ENCODE peak calls at places on chromosome 21, in nine cellular contexts. One of them, this sample, is unnamed.

GRCh38 chr21:25557170-25557569 is 50.1 kb downstream of the MRPL39 start:
- DNase-seq in left ventricle myocardium inferior: no peak
- DNase-seq in foreskin fibroblast: no peak
- DNase-seq in aorta: no peak
- DNase-seq in OCI-LY7: no peak
- DNase-seq in fibroblast of lung: no peak
- DNase-seq in skeletal muscle cell: no peak
- DNase-seq in WERI-Rb-1: no peak
- DNase-seq in astrocyte of the spinal cord: peak; percentile 12
- DNase-seq in this sample: no peak

GRCh38 chr21:38631171-38631570 is 132.9 kb upstream of the ERG start:
- DNase-seq in left ventricle myocardium inferior: no peak
- DNase-seq in foreskin fibroblast: no peak
- DNase-seq in aorta: no peak
- DNase-seq in OCI-LY7: no peak
- DNase-seq in fibroblast of lung: no peak
- DNase-seq in skeletal muscle cell: peak; percentile 51
- DNase-seq in WERI-Rb-1: no peak
- DNase-seq in astrocyte of the spinal cord: peak; percentile 59
- DNase-seq in this sample: no peak

GRCh38 chr21:37225440-37225839 is 41.7 kb downstream of the VPS26C start:
- DNase-seq in left ventricle myocardium inferior: no peak
- DNase-seq in foreskin fibroblast: no peak
- DNase-seq in aorta: no peak
- DNase-seq in OCI-LY7: no peak
- DNase-seq in fibroblast of lung: no peak
- DNase-seq in skeletal muscle cell: no peak
- DNase-seq in WERI-Rb-1: no peak
- DNase-seq in astrocyte of the spinal cord: no peak
- DNase-seq in this sample: no peak

GRCh38 chr21:25485914-25486313 is 121.4 kb downstream of the MRPL39 start:
- DNase-seq in left ventricle myocardium inferior: no peak
- DNase-seq in foreskin fibroblast: no peak
- DNase-seq in aorta: no peak
- DNase-seq in OCI-LY7: no peak
- DNase-seq in fibroblast of lung: no peak
- DNase-seq in skeletal muscle cell: no peak
- DNase-seq in WERI-Rb-1: no peak
- DNase-seq in astrocyte of the spinal cord: no peak
- DNase-seq in this sample: no peak

GRCh38 chr21:29481081-29481480 is 182.4 kb downstream of the BACH1 start:
- DNase-seq in left ventricle myocardium inferior: no peak
- DNase-seq in foreskin fibroblast: no peak
- DNase-seq in aorta: no peak
- DNase-seq in OCI-LY7: no peak
- DNase-seq in fibroblast of lung: no peak
- DNase-seq in skeletal muscle cell: no peak
- DNase-seq in WERI-Rb-1: no peak
- DNase-seq in astrocyte of the spinal cord: no peak
- DNase-seq in this sample: no peak

GRCh38 chr21:17343055-17343454 is 169.8 kb upstream of the CXADR start:
- DNase-seq in left ventricle myocardium inferior: no peak
- DNase-seq in foreskin fibroblast: peak; percentile 1
- DNase-seq in aorta: no peak
- DNase-seq in OCI-LY7: peak; percentile 48
- DNase-seq in fibroblast of lung: peak; percentile 26
- DNase-seq in skeletal muscle cell: no peak
- DNase-seq in WERI-Rb-1: no peak
- DNase-seq in astrocyte of the spinal cord: peak; percentile 13
- DNase-seq in this sample: no peak

GRCh38 chr21:39048064-39048463 is 135.2 kb downstream of the PSMG1 start:
- DNase-seq in left ventricle myocardium inferior: no peak
- DNase-seq in foreskin fibroblast: no peak
- DNase-seq in aorta: peak; percentile 61
- DNase-seq in OCI-LY7: no peak
- DNase-seq in fibroblast of lung: peak; percentile 38
- DNase-seq in skeletal muscle cell: peak; percentile 66
- DNase-seq in WERI-Rb-1: no peak
- DNase-seq in astrocyte of the spinal cord: peak; percentile 65
- DNase-seq in this sample: no peak

GRCh38 chr21:23963454-23963853 is 1643.8 kb downstream of the MRPL39 start:
- DNase-seq in left ventricle myocardium inferior: no peak
- DNase-seq in foreskin fibroblast: no peak
- DNase-seq in aorta: no peak
- DNase-seq in OCI-LY7: no peak
- DNase-seq in fibroblast of lung: no peak
- DNase-seq in skeletal muscle cell: no peak
- DNase-seq in WERI-Rb-1: no peak
- DNase-seq in astrocyte of the spinal cord: peak; percentile 22
- DNase-seq in this sample: no peak

GRCh38 chr21:22885614-22886013 is 1887.4 kb downstream of the NCAM2 start:
- DNase-seq in left ventricle myocardium inferior: no peak
- DNase-seq in foreskin fibroblast: no peak
- DNase-seq in aorta: no peak
- DNase-seq in OCI-LY7: no peak
- DNase-seq in fibroblast of lung: no peak
- DNase-seq in skeletal muscle cell: no peak
- DNase-seq in WERI-Rb-1: no peak
- DNase-seq in astrocyte of the spinal cord: no peak
- DNase-seq in this sample: no peak

GRCh38 chr21:18274370-18274769 is 29.7 kb downstream of the CHODL start:
- DNase-seq in left ventricle myocardium inferior: no peak
- DNase-seq in foreskin fibroblast: no peak
- DNase-seq in aorta: no peak
- DNase-seq in OCI-LY7: no peak
- DNase-seq in fibroblast of lung: no peak
- DNase-seq in skeletal muscle cell: no peak
- DNase-seq in WERI-Rb-1: no peak
- DNase-seq in astrocyte of the spinal cord: no peak
- DNase-seq in this sample: no peak

GRCh38 chr21:36542312-36543101 is 62.6 kb upstream of the CLDN14 start:
- DNase-seq in left ventricle myocardium inferior: no peak
- DNase-seq in foreskin fibroblast: no peak
- DNase-seq in aorta: no peak
- DNase-seq in OCI-LY7: peak; percentile 80
- DNase-seq in fibroblast of lung: no peak
- DNase-seq in skeletal muscle cell: no peak
- DNase-seq in WERI-Rb-1: no peak
- DNase-seq in astrocyte of the spinal cord: no peak
- DNase-seq in this sample: no peak

GRCh38 chr21:14630556-14631069 is 84.5 kb upstream of the SAMSN1 start:
- DNase-seq in left ventricle myocardium inferior: no peak
- DNase-seq in foreskin fibroblast: no peak
- DNase-seq in aorta: no peak
- DNase-seq in OCI-LY7: no peak
- DNase-seq in fibroblast of lung: no peak
- DNase-seq in skeletal muscle cell: no peak
- DNase-seq in WERI-Rb-1: no peak
- DNase-seq in astrocyte of the spinal cord: no peak
- DNase-seq in this sample: no peak

GRCh38 chr21:38487906-38488639 is 10.2 kb downstream of the ERG start:
- DNase-seq in left ventricle myocardium inferior: no peak
- DNase-seq in foreskin fibroblast: no peak
- DNase-seq in aorta: no peak
- DNase-seq in OCI-LY7: no peak
- DNase-seq in fibroblast of lung: no peak
- DNase-seq in skeletal muscle cell: no peak
- DNase-seq in WERI-Rb-1: no peak
- DNase-seq in astrocyte of the spinal cord: no peak
- DNase-seq in this sample: no peak

GRCh38 chr21:38625000-38625399 is 126.7 kb upstream of the ERG start:
- DNase-seq in left ventricle myocardium inferior: no peak
- DNase-seq in foreskin fibroblast: no peak
- DNase-seq in aorta: no peak
- DNase-seq in OCI-LY7: no peak
- DNase-seq in fibroblast of lung: no peak
- DNase-seq in skeletal muscle cell: no peak
- DNase-seq in WERI-Rb-1: no peak
- DNase-seq in astrocyte of the spinal cord: no peak
- DNase-seq in this sample: no peak

GRCh38 chr21:24148461-24148860 is 1458.8 kb downstream of the MRPL39 start:
- DNase-seq in left ventricle myocardium inferior: no peak
- DNase-seq in foreskin fibroblast: no peak
- DNase-seq in aorta: no peak
- DNase-seq in OCI-LY7: no peak
- DNase-seq in fibroblast of lung: no peak
- DNase-seq in skeletal muscle cell: no peak
- DNase-seq in WERI-Rb-1: peak; percentile 78
- DNase-seq in astrocyte of the spinal cord: no peak
- DNase-seq in this sample: no peak

GRCh38 chr21:46410516-46410915 is 48.2 kb upstream of the DIP2A start:
- DNase-seq in left ventricle myocardium inferior: no peak
- DNase-seq in foreskin fibroblast: no peak
- DNase-seq in aorta: peak; percentile 37
- DNase-seq in OCI-LY7: no peak
- DNase-seq in fibroblast of lung: no peak
- DNase-seq in skeletal muscle cell: no peak
- DNase-seq in WERI-Rb-1: no peak
- DNase-seq in astrocyte of the spinal cord: no peak
- DNase-seq in this sample: no peak

GRCh38 chr21:29258626-29259335 is 39.9 kb upstream of the BACH1 start:
- DNase-seq in left ventricle myocardium inferior: no peak
- DNase-seq in foreskin fibroblast: peak; percentile 86
- DNase-seq in aorta: no peak
- DNase-seq in OCI-LY7: no peak
- DNase-seq in fibroblast of lung: peak; percentile 69
- DNase-seq in skeletal muscle cell: no peak
- DNase-seq in WERI-Rb-1: no peak
- DNase-seq in astrocyte of the spinal cord: peak; percentile 80
- DNase-seq in this sample: no peak

GRCh38 chr21:38306833-38307232 is 50.0 kb downstream of the KCNJ15 start:
- DNase-seq in left ventricle myocardium inferior: no peak
- DNase-seq in foreskin fibroblast: peak; percentile 94
- DNase-seq in aorta: no peak
- DNase-seq in OCI-LY7: no peak
- DNase-seq in fibroblast of lung: peak; percentile 99
- DNase-seq in skeletal muscle cell: peak; percentile 100
- DNase-seq in WERI-Rb-1: no peak
- DNase-seq in astrocyte of the spinal cord: peak; percentile 94
- DNase-seq in this sample: no peak

GRCh38 chr21:46429754-46430681 is 28.7 kb upstream of the DIP2A start:
- DNase-seq in left ventricle myocardium inferior: no peak
- DNase-seq in foreskin fibroblast: no peak
- DNase-seq in aorta: no peak
- DNase-seq in OCI-LY7: no peak
- DNase-seq in fibroblast of lung: no peak
- DNase-seq in skeletal muscle cell: no peak
- DNase-seq in WERI-Rb-1: no peak
- DNase-seq in astrocyte of the spinal cord: no peak
- DNase-seq in this sample: no peak

GRCh38 chr21:41213081-41213480 is 45.1 kb downstream of the BACE2 start:
- DNase-seq in left ventricle myocardium inferior: no peak
- DNase-seq in foreskin fibroblast: no peak
- DNase-seq in aorta: no peak
- DNase-seq in OCI-LY7: no peak
- DNase-seq in fibroblast of lung: no peak
- DNase-seq in skeletal muscle cell: no peak
- DNase-seq in WERI-Rb-1: no peak
- DNase-seq in astrocyte of the spinal cord: no peak
- DNase-seq in this sample: no peak

DNA sequence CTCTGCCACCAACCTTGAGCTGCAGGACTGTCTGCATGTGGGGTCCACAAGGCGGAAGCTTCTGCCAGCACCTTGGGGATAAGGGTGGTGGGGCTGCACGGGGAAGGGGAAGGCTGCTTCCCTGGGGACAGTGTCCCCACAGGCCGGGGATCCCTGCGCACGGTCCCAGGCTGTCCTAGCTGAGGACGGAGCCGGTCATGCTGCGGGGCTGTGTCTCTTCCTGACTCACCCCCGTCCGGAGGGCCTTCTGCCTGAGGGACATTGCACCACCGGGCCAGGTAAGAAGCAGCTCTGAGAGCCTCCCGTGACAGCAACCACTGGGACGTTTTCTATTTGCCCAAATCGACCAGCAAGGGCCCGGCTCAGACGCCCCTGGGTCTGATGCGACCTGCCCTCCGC is 29.9 kb downstream of the KRTAP10-1 start:
- DNase-seq in left ventricle myocardium inferior: no peak
- DNase-seq in foreskin fibroblast: no peak
- DNase-seq in aorta: no peak
- DNase-seq in OCI-LY7: no peak
- DNase-seq in fibroblast of lung: no peak
- DNase-seq in skeletal muscle cell: no peak
- DNase-seq in WERI-Rb-1: no peak
- DNase-seq in astrocyte of the spinal cord: no peak
- DNase-seq in this sample: no peak
- H3K4me3 ChIP-seq in left ventricle myocardium inferior: no peak overlapping the region
- H3K4me3 ChIP-seq in foreskin fibroblast: no peak overlapping the region
- H3K4me3 ChIP-seq in aorta: no peak overlapping the region
- H3K4me3 ChIP-seq in OCI-LY7: no peak overlapping the region
- H3K4me3 ChIP-seq in fibroblast of lung: no peak overlapping the region
- H3K4me3 ChIP-seq in skeletal muscle cell: no peak overlapping the region
- H3K4me3 ChIP-seq in WERI-Rb-1: peak overlapping the region; percentile 50
- H3K4me3 ChIP-seq in astrocyte of the spinal cord: no peak overlapping the region
- H3K4me3 ChIP-seq in this sample: no peak overlapping the region

GRCh38 chr21:45364464-45365185 is 40.3 kb upstream of the COL18A1 start:
- DNase-seq in left ventricle myocardium inferior: no peak
- DNase-seq in foreskin fibroblast: peak; percentile 58
- DNase-seq in aorta: no peak
- DNase-seq in OCI-LY7: no peak
- DNase-seq in fibroblast of lung: peak; percentile 89
- DNase-seq in skeletal muscle cell: peak; percentile 43
- DNase-seq in WERI-Rb-1: no peak
- DNase-seq in astrocyte of the spinal cord: no peak
- DNase-seq in this sample: no peak
- H3K4me3 ChIP-seq in left ventricle myocardium inferior: peak overlapping the region; percentile 40
- H3K4me3 ChIP-seq in foreskin fibroblast: no peak overlapping the region
- H3K4me3 ChIP-seq in aorta: no peak overlapping the region
- H3K4me3 ChIP-seq in OCI-LY7: no peak overlapping the region
- H3K4me3 ChIP-seq in fibroblast of lung: peak overlapping the region; percentile 8
- H3K4me3 ChIP-seq in skeletal muscle cell: no peak overlapping the region
- H3K4me3 ChIP-seq in WERI-Rb-1: no peak overlapping the region
- H3K4me3 ChIP-seq in astrocyte of the spinal cord: no peak overlapping the region
- H3K4me3 ChIP-seq in this sample: no peak overlapping the region

GRCh38 chr21:32391755-32392154 is 1.1 kb downstream of the URB1 start:
- DNase-seq in left ventricle myocardium inferior: no peak
- DNase-seq in foreskin fibroblast: no peak
- DNase-seq in aorta: no peak
- DNase-seq in OCI-LY7: no peak
- DNase-seq in fibroblast of lung: no peak
- DNase-seq in skeletal muscle cell: no peak
- DNase-seq in WERI-Rb-1: no peak
- DNase-seq in astrocyte of the spinal cord: no peak
- DNase-seq in this sample: no peak
- H3K4me3 ChIP-seq in left ventricle myocardium inferior: peak overlapping the region; percentile 100
- H3K4me3 ChIP-seq in foreskin fibroblast: peak overlapping the region; percentile 88
- H3K4me3 ChIP-seq in aorta: peak overlapping the region; percentile 76
- H3K4me3 ChIP-seq in OCI-LY7: peak overlapping the region; percentile 86
- H3K4me3 ChIP-seq in fibroblast of lung: peak overlapping the region; percentile 98
- H3K4me3 ChIP-seq in skeletal muscle cell: peak overlapping the region; percentile 98
- H3K4me3 ChIP-seq in WERI-Rb-1: no peak overlapping the region
- H3K4me3 ChIP-seq in astrocyte of the spinal cord: peak overlapping the region; percentile 86
- H3K4me3 ChIP-seq in this sample: peak overlapping the region; percentile 94

DNA sequence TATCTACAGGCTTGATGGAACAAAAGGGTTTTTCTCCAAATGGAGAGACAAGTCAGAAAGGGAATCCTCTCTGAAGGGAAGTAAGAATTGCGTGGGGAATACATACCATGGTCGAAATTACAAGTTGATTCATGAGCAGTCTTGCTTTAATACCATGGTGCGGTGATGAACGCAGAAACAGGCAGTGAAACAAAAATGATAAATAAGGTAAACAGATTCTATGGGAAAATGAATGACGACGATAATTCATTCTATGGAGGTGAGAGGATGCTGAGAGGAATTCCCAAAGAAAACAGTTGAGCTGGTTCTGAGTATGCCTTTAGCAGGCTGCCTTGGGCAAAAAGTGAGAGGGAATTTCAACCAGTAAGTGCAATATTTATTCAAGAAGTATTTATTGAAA is 209.4 kb upstream of the RUNX1 start:
- DNase-seq in left ventricle myocardium inferior: no peak
- DNase-seq in foreskin fibroblast: no peak
- DNase-seq in aorta: no peak
- DNase-seq in OCI-LY7: no peak
- DNase-seq in fibroblast of lung: no peak
- DNase-seq in skeletal muscle cell: no peak
- DNase-seq in WERI-Rb-1: no peak
- DNase-seq in astrocyte of the spinal cord: no peak
- DNase-seq in this sample: no peak
- H3K4me3 ChIP-seq in left ventricle myocardium inferior: no peak overlapping the region
- H3K4me3 ChIP-seq in foreskin fibroblast: no peak overlapping the region
- H3K4me3 ChIP-seq in aorta: no peak overlapping the region
- H3K4me3 ChIP-seq in OCI-LY7: no peak overlapping the region
- H3K4me3 ChIP-seq in fibroblast of lung: no peak overlapping the region
- H3K4me3 ChIP-seq in skeletal muscle cell: no peak overlapping the region
- H3K4me3 ChIP-seq in WERI-Rb-1: no peak overlapping the region
- H3K4me3 ChIP-seq in astrocyte of the spinal cord: no peak overlapping the region
- H3K4me3 ChIP-seq in this sample: no peak overlapping the region